ENCODE peak calls at places on chromosomes 16 and 17, in seven cellular contexts. Q, W, K, P, A, O and R are unnamed samples. For H3K27me3, the result is how much of the 10 kb centered on the place peaks cover.

GRCh38 chr17:73474370-73474988 is 162.7 kb upstream of the CDC42EP4 start:
- DNase-seq in Q (peak), W (peak), K (peak), P (no peak), A (peak), O (no peak), R (no peak)

GRCh38 chr17:38508570-38508950 is 80.3 kb downstream of the ARHGAP23 start:
- DNase-seq in Q (no peak), W (no peak), K (no peak), P (no peak), A (no peak), O (no peak), R (no peak)

GRCh38 chr16:12798171-12798570 is 5.5 kb downstream of the CPPED1 start:
- DNase-seq in Q (no peak), W (no peak), K (no peak), P (no peak), A (no peak), O (no peak), R (no peak)

GRCh38 chr16:4982056-4982867 is 24.1 kb downstream of the SEC14L5 start:
- DNase-seq in Q (no peak), W (no peak), K (no peak), P (peak), A (no peak), O (no peak), R (no peak)

GRCh38 chr16:86222541-86222940 is 287.8 kb upstream of the FOXF1 start:
- DNase-seq in Q (no peak), W (peak), K (no peak), P (peak), A (peak), O (no peak), R (no peak)

GRCh38 chr16:50695017-50696000 is 1.9 kb downstream of the NOD2 start:
- DNase-seq in Q (no peak), W (no peak), K (no peak), P (no peak), A (no peak), O (peak), R (no peak)

GRCh38 chr17:9244066-9245052 is 223.0 kb downstream of the NTN1 start:
- DNase-seq in Q (peak), W (peak), K (no peak), P (no peak), A (peak), O (no peak), R (no peak)

GRCh38 chr16:58186176-58186944 is 11.5 kb downstream of the CSNK2A2 start:
- DNase-seq in Q (no peak), W (no peak), K (no peak), P (no peak), A (no peak), O (no peak), R (no peak)

GRCh38 chr16:84943620-84944019 is 67.7 kb downstream of the ZDHHC7 start:
- DNase-seq in Q (no peak), W (no peak), K (no peak), P (no peak), A (no peak), O (no peak), R (no peak)

GRCh38 chr17:82765357-82765756 is 13.5 kb downstream of the TBCD start:
- DNase-seq in Q (no peak), W (peak), K (no peak), P (peak), A (no peak), O (no peak), R (no peak)

GRCh38 chr16:77780378-77780837 is 8.0 kb upstream of the VAT1L start:
- DNase-seq in Q (no peak), W (no peak), K (no peak), P (no peak), A (no peak), O (no peak), R (no peak)

GRCh38 chr16:52469775-52470174 is 77.2 kb downstream of the TOX3 start:
- DNase-seq in Q (no peak), W (no peak), K (no peak), P (no peak), A (no peak), O (no peak), R (no peak)

GRCh38 chr16:896261-897199 is 74.3 kb downstream of the LMF1 start:
- DNase-seq in Q (no peak), W (no peak), K (no peak), P (no peak), A (no peak), O (no peak), R (no peak)

GRCh38 chr17:16989230-16989952 is 17.5 kb upstream of the TNFRSF13B start:
- DNase-seq in Q (peak), W (peak), K (no peak), P (no peak), A (no peak), O (peak), R (no peak)

GRCh38 chr16:69741951-69742904 is 12.5 kb downstream of the NOB1 start:
- DNase-seq in Q (peak), W (peak), K (peak), P (peak), A (peak), O (no peak), R (peak)

GRCh38 chr17:3038941-3039340 is 24.5 kb downstream of the OR1D5 start:
- DNase-seq in Q (no peak), W (no peak), K (no peak), P (peak), A (no peak), O (no peak), R (no peak)

GRCh38 chr17:27549251-27549919 is 81.6 kb upstream of the LGALS9 start:
- DNase-seq in Q (no peak), W (no peak), K (no peak), P (peak), A (peak), O (no peak), R (no peak)

GRCh38 chr16:30054959-30055553 is 10.5 kb upstream of the ALDOA start:
- DNase-seq in Q (peak), W (no peak), K (peak), P (peak), A (peak), O (no peak), R (no peak)

GRCh38 chr17:37506678-37507077 is 17.0 kb downstream of the DUSP14 start:
- DNase-seq in Q (no peak), W (no peak), K (peak), P (no peak), A (no peak), O (peak), R (no peak)

GRCh38 chr17:8223356-8224063 is 13.1 kb upstream of the AURKB start:
- DNase-seq in Q (peak), W (peak), K (peak), P (peak), A (peak), O (peak), R (peak)

GRCh38 chr16:17211797-17212196 is 259.0 kb downstream of the XYLT1 start:
- DNase-seq in Q (no peak), W (no peak), K (peak), P (no peak), A (no peak), O (no peak), R (no peak)

GRCh38 chr17:77281024-77281903 is 140.5 kb downstream of the SEC14L1 start:
- DNase-seq in Q (peak), W (peak), K (peak), P (peak), A (peak), O (peak), R (no peak)

GRCh38 chr17:4314618-4315017 is 50.8 kb upstream of the ANKFY1 start:
- DNase-seq in Q (no peak), W (no peak), K (no peak), P (no peak), A (no peak), O (no peak), R (no peak)

GRCh38 chr16:27618611-27619380 is 68.9 kb downstream of the KATNIP start:
- DNase-seq in Q (no peak), W (no peak), K (no peak), P (no peak), A (no peak), O (no peak), R (no peak)
- H3K27ac ChIP-seq in Q (no peak), W (no peak), K (no peak), P (no peak), A (no peak), O (no peak), R (no peak)

DNA sequence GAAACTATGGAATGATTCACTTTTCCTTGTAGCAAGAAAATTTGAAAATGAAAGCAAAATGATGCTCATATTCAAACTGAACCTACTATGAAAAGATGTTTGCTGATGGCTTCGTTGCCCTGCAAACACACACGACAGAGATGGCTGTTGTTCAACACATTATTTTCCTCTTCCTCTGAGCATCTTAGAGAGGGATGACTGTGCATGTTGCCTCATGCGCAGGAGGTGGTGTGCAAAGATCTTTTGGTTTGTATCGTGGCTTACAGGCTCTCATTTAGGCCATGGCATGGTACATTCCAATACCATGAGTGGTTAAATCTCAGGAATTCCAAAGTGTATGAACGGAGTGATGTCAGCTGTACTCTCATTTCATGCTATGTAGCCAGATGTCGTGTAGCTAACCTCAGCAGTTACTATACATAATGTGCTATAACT is 164.5 kb downstream of the PRKCA start:
- DNase-seq in Q (peak), W (peak), K (no peak), P (no peak), A (no peak), O (peak), R (no peak)
- TF ChIP-seq POLR2AphosphoS5 in Q (peak), W (peak), K (peak), P (peak), A (peak), O (peak), R (no peak)

GRCh38 chr17:47717261-47717697 is 15.8 kb upstream of the TBX21 start:
- DNase-seq in Q (no peak), W (no peak), K (peak), P (peak), A (no peak), O (no peak), R (no peak)

GRCh38 chr17:47714773-47715396 is 18.2 kb upstream of the TBX21 start:
- DNase-seq in Q (peak), W (no peak), K (no peak), P (peak), A (no peak), O (no peak), R (no peak)

GRCh38 chr17:47715669-47716325 is 17.2 kb upstream of the TBX21 start:
- DNase-seq in Q (no peak), W (no peak), K (no peak), P (no peak), A (no peak), O (no peak), R (no peak)

GRCh38 chr17:47717845-47718621 is 15.0 kb upstream of the TBX21 start:
- DNase-seq in Q (no peak), W (no peak), K (no peak), P (no peak), A (no peak), O (no peak), R (no peak)

GRCh38 chr17:47716381-47716780 is 16.7 kb upstream of the TBX21 start:
- DNase-seq in Q (no peak), W (no peak), K (no peak), P (no peak), A (no peak), O (no peak), R (no peak)
- H3K27me3 ChIP-seq in Q (under half), W (under half), K (half or more), P (under half), A (half or more), O (under half), R (half or more)

GRCh38 chr16:2898831-2899563 is 12.7 kb upstream of the FLYWCH1 start:
- DNase-seq in Q (no peak), W (no peak), K (no peak), P (no peak), A (no peak), O (no peak), R (no peak)
- H3K27ac ChIP-seq in Q (no peak), W (no peak), K (no peak), P (no peak), A (no peak), O (no peak), R (no peak)

GRCh38 chr17:31859487-31860008 is 504 bp upstream of the COPRS start:
- DNase-seq in Q (no peak), W (no peak), K (peak), P (no peak), A (no peak), O (no peak), R (no peak)

GRCh38 chr17:31854672-31855071 is 4.4 kb downstream of the COPRS start:
- DNase-seq in Q (no peak), W (no peak), K (no peak), P (no peak), A (no peak), O (no peak), R (no peak)

GRCh38 chr17:31856750-31857149 is 2.3 kb downstream of the COPRS start:
- DNase-seq in Q (no peak), W (no peak), K (no peak), P (no peak), A (no peak), O (no peak), R (no peak)

GRCh38 chr17:31857920-31858646 is 961 bp downstream of the COPRS start:
- DNase-seq in Q (no peak), W (no peak), K (no peak), P (no peak), A (no peak), O (no peak), R (no peak)

DNA sequence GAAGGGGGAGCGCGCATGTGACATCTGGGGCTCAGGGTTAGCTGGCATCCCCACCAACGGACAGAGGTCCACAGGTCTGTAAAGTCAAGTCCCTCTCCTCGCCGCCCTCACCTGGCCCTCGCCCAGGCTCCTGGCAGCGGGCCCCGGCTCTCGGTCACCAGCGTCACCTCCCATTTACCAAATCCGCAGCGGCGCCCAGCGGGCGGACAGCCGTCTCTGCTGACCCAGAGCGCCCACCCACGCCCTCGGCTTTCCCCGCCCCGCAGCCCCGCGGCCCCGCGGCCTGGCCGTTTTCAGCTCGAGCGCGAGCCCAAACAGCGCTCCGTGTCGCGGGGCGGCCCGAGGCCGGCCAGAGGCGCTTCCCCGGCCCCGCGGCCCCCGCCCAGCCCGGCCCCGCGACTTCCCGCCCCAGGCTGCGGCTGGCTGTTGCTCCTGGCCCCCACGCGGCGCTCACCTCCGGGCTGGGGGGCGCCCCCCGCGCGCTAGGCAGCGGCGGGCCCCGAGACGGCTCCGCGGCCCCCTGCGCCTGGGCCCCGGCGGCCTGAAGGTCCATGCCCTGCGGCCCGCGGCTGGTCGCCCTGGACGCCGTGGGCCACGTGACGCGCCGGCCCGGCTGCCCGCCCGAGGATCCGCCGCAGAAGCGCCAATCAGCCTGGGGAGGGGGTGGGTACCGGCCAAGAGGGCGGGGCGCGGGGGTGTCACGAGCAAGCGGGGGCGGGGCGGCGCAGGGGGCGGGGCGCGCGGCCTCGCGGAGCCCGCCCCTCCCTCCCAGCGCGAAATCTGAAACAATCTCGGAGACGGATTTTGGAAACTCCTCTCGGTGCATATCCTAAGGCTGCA is at the start of gene COPRS:
- DNase-seq in Q (peak), W (peak), K (peak), P (peak), A (peak), O (peak), R (peak)
- TF ChIP-seq POLR2AphosphoS5 in Q (peak), W (peak), K (peak), P (peak), A (no peak), O (peak), R (no peak)